ENCODE peak calls at places on chromosomes 1 and 21, in seven cellular contexts. H is stomach; K is fibroblast of lung; I is AG04450; R is GM23248; M is HL-60; E is effector memory CD4-positive, alpha-beta T cell. U is an unnamed sample.

GRCh38 chr21:45845063-45845789 is 136.3 kb upstream of the COL6A1 start:
- DNase-seq in H (peak), K (no peak), I (no peak), R (no peak), M (no peak), E (no peak), U (no peak)

GRCh38 chr1:161307892-161308638 is 1.7 kb downstream of the MPZ start:
- DNase-seq in H (no peak), K (peak), I (no peak), R (no peak), M (no peak), E (no peak), U (no peak)

GRCh38 chr1:10663668-10664035 is 132.8 kb downstream of the CASZ1 start:
- DNase-seq in H (peak), K (peak), I (no peak), R (peak), M (no peak), E (no peak), U (peak)

GRCh38 chr21:31744162-31744800 is 12.4 kb upstream of the SCAF4 start:
- DNase-seq in H (no peak), K (no peak), I (no peak), R (no peak), M (peak), E (no peak), U (no peak)

GRCh38 chr1:31675161-31675560 is 28.7 kb downstream of the COL16A1 start:
- DNase-seq in H (no peak), K (no peak), I (no peak), R (no peak), M (no peak), E (no peak), U (no peak)

GRCh38 chr1:107138767-107139445 is 1.9 kb upstream of the NTNG1 start:
- DNase-seq in H (no peak), K (peak), I (no peak), R (peak), M (no peak), E (no peak), U (no peak)

GRCh38 chr1:203197625-203198024 is 11.1 kb upstream of the CHI3L1 start:
- DNase-seq in H (no peak), K (peak), I (peak), R (peak), M (peak), E (no peak), U (no peak)

GRCh38 chr1:154097873-154098272 is 57.0 kb downstream of the NUP210L start:
- DNase-seq in H (no peak), K (no peak), I (no peak), R (no peak), M (no peak), E (no peak), U (no peak)

GRCh38 chr21:21463456-21463855 is 465.2 kb downstream of the NCAM2 start:
- DNase-seq in H (no peak), K (no peak), I (no peak), R (no peak), M (no peak), E (no peak), U (no peak)

GRCh38 chr1:202067188-202067977 is 55.3 kb upstream of the GPR37L1 start:
- DNase-seq in H (no peak), K (no peak), I (no peak), R (no peak), M (no peak), E (no peak), U (no peak)

GRCh38 chr1:205088341-205088740 is 4.1 kb upstream of the TMEM81 start:
- DNase-seq in H (no peak), K (peak), I (peak), R (peak), M (no peak), E (no peak), U (no peak)

GRCh38 chr1:56683569-56683968 is 38.5 kb downstream of the PRKAA2 start:
- DNase-seq in H (no peak), K (no peak), I (no peak), R (no peak), M (no peak), E (no peak), U (no peak)

GRCh38 chr1:56686171-56686570 is 41.1 kb downstream of the PRKAA2 start:
- DNase-seq in H (no peak), K (peak), I (peak), R (peak), M (no peak), E (no peak), U (no peak)

GRCh38 chr1:56688522-56689026 is 43.5 kb downstream of the PRKAA2 start:
- DNase-seq in H (no peak), K (peak), I (no peak), R (peak), M (no peak), E (no peak), U (no peak)
- H3K27ac ChIP-seq in H (no peak), K (no peak), I (no peak), R (no peak), M (no peak), E (no peak), U (no peak)

DNA sequence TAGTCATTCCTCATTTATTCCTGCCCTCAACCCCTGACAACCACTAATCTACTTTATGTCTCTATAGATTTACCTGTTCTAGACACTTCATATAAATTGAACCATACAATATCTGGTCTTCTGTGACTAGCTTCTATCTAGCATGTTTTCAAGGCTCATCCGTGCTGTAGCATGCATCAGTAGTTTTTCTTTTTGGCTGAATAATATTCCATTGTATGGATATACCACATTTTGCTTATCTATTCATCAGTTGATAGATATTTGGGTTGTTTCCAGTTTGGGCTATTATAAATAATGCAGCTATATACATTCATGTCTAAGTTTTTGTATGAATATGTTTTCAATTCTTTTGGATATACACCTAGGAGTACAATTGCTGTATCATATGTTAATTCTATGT is 101.5 kb downstream of the HFM1 start:
- DNase-seq in H (no peak), K (no peak), I (no peak), R (no peak), M (no peak), E (no peak), U (no peak)
- H3K27ac ChIP-seq in H (no peak), K (no peak), I (no peak), R (no peak), M (no peak), E (no peak), U (no peak)

DNA sequence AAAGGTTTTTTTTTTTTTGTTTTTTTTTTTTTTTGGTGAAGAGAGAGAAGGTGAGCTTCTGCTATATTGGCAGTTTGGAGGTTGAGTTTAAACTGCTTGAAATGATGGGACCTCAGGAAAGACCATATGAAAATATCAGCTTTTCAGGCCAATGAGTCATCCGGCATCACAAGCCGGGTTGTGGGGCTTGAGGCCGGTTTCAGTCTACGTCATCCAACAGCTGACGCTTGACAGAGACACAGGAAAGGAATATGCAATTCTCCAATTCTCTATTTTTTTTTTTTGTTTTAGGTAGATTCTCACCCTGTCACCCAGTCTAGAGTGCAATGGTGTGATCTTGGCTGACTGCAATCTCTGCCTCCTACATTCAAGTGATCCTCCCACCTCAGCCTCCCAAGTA is 52.4 kb downstream of the KCNJ6 start:
- DNase-seq in H (no peak), K (peak), I (no peak), R (no peak), M (no peak), E (no peak), U (no peak)
- H3K27ac ChIP-seq in H (no peak), K (no peak), I (peak), R (no peak), M (no peak), E (no peak), U (no peak)

DNA sequence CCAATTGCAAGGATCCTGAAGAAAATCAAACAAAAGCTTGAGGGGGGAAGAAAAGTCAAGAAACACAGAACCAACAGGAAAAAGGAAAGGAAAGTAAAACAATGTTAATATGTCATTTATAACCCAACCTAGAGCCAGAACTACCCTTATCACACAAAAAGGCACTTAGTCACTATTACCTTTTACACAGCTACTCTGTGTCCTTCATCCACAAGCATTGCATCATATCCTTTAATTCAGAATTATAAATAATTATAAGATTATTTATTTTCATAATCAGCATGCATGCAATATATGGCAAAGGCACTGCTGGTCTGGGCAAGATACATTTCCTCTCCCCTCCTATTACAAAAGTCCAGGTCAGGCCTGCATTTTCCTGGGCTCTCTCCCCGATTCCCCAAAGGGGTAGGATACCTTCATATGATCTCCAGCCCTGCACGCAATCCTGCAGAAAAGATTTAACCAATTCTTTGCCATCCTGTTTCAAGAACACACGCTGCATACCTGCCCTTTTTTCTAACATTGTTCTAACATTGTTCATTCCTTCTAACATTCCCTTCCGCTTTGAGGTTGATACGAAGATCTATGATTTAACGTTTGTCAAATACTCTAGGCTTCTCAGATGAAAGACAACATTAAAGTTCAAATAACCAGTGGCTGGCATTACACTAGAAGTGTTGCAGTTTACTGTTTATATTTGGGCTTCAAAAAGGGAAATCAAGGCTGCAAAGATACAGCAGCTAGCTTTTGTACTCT is 4.3 kb downstream of the PTPN14 start:
- DNase-seq in H (no peak), K (peak), I (no peak), R (no peak), M (no peak), E (no peak), U (no peak)
- H3K27ac ChIP-seq in H (peak), K (no peak), I (no peak), R (no peak), M (no peak), E (no peak), U (peak)

U was measured in caudate nucleus.